ENCODE peak calls at places on chromosomes 7 and 10, in ten cellular contexts. M, N, E, C, J, L, S, Y, I and O are unnamed samples.

GRCh38 chr10:12483996-12484944 is 134.9 kb downstream of the CAMK1D start:
- DNase-seq in Y (no peak), L (no peak), S (no peak), N (peak), I (no peak), E (no peak), J (no peak), M (no peak), C (peak), O (no peak)

GRCh38 chr10:46523881-46524470 is 32.5 kb downstream of the GPRIN2 start:
- DNase-seq in S (no peak), J (no peak), M (peak), C (no peak), I (no peak), Y (no peak), N (no peak), L (peak), E (peak), O (no peak)

GRCh38 chr7:91266931-91267557 is 2.8 kb downstream of the FZD1 start:
- DNase-seq in L (no peak), E (no peak), I (no peak), N (no peak), J (no peak), Y (no peak), C (no peak), M (no peak), S (no peak), O (no peak)

GRCh38 chr7:2689343-2689847 is 1.4 kb downstream of the AMZ1 start:
- DNase-seq in L (no peak), J (no peak), N (no peak), M (no peak), C (no peak), Y (no peak), I (no peak), S (no peak), E (no peak), O (no peak)

GRCh38 chr7:136874393-136875032 is 6.1 kb downstream of the CHRM2 start:
- DNase-seq in L (no peak), Y (peak), E (no peak), S (no peak), I (no peak), C (peak), J (no peak), M (peak), N (peak), O (peak)

GRCh38 chr7:2436341-2437104 is 33.1 kb downstream of the CHST12 start:
- DNase-seq in N (no peak), S (no peak), E (no peak), C (no peak), J (no peak), M (no peak), I (peak), L (no peak), Y (no peak), O (no peak)

GRCh38 chr7:45000096-45001032 is at the start of gene CCM2:
- DNase-seq in M (peak), J (peak), E (no peak), C (peak), N (peak), S (no peak), Y (peak), L (peak), I (no peak), O (peak)

GRCh38 chr10:24485299-24485698 is 238.4 kb downstream of the ARHGAP21 start:
- DNase-seq in S (no peak), N (no peak), M (no peak), I (no peak), Y (no peak), E (no peak), L (no peak), J (no peak), C (no peak), O (no peak)

GRCh38 chr10:3222068-3222467 is 49.5 kb upstream of the PITRM1 start:
- DNase-seq in C (no peak), L (peak), E (peak), I (no peak), M (no peak), Y (no peak), N (peak), S (peak), J (no peak), O (peak)

GRCh38 chr7:157609516-157609915 is 272.7 kb downstream of the DNAJB6 start:
- DNase-seq in C (no peak), J (no peak), M (no peak), I (no peak), S (no peak), E (no peak), L (no peak), Y (no peak), N (no peak), O (no peak)

GRCh38 chr7:155965010-155965409 is 152.7 kb upstream of the SHH start:
- DNase-seq in M (peak), J (no peak), I (no peak), L (peak), S (no peak), C (no peak), Y (no peak), E (peak), N (no peak), O (no peak)

GRCh38 chr7:32275216-32275979 is 205.2 kb upstream of the PDE1C start:
- DNase-seq in C (no peak), M (peak), L (peak), E (no peak), J (no peak), Y (no peak), N (no peak), S (no peak), I (no peak), O (no peak)

GRCh38 chr7:128174391-128174790 is 66.7 kb upstream of the LEP start:
- DNase-seq in M (no peak), J (no peak), Y (no peak), E (no peak), N (peak), C (no peak), S (no peak), L (no peak), I (no peak), O (no peak)

GRCh38 chr10:80760914-80761371 is 223.2 kb downstream of the SH2D4B start:
- DNase-seq in C (no peak), I (no peak), M (no peak), E (no peak), N (no peak), S (no peak), L (no peak), Y (no peak), J (no peak), O (no peak)

GRCh38 chr10:69749180-69750010 is 52.3 kb upstream of the COL13A1 start:
- DNase-seq in C (peak), I (no peak), Y (no peak), N (no peak), E (peak), M (peak), J (no peak), S (no peak), L (peak), O (no peak)

GRCh38 chr10:72037266-72037665 is 51.1 kb downstream of the SPOCK2 start:
- DNase-seq in M (no peak), I (no peak), S (no peak), L (no peak), E (no peak), Y (no peak), N (no peak), C (no peak), J (no peak), O (no peak)

GRCh38 chr7:117458977-117459583 is 20.7 kb upstream of the CFTR start:
- DNase-seq in I (no peak), J (no peak), M (peak), L (peak), S (peak), Y (no peak), E (no peak), N (peak), C (peak), O (no peak)

GRCh38 chr10:14486777-14487510 is 156.2 kb upstream of the FRMD4A start:
- DNase-seq in C (no peak), N (peak), L (no peak), Y (no peak), J (no peak), I (no peak), S (no peak), E (no peak), M (peak), O (no peak)

GRCh38 chr10:93473804-93474472 is 8.2 kb downstream of the MYOF start:
- DNase-seq in J (no peak), L (no peak), S (no peak), I (no peak), E (no peak), M (peak), Y (no peak), C (no peak), N (no peak), O (no peak)

GRCh38 chr7:74069086-74069541 is 14.5 kb upstream of the LIMK1 start:
- DNase-seq in C (no peak), J (no peak), S (no peak), Y (no peak), M (no peak), L (no peak), N (no peak), I (no peak), E (no peak), O (no peak)

GRCh38 chr7:117395743-117396142 is 31.6 kb downstream of the ASZ1 start:
- DNase-seq in I (no peak), L (no peak), C (no peak), J (no peak), M (no peak), N (no peak), Y (no peak), S (no peak), E (no peak), O (no peak)

GRCh38 chr7:122143751-122144711 is at the start of gene AASS:
- DNase-seq in Y (peak), E (peak), C (peak), M (peak), N (peak), S (peak), I (peak), L (peak), J (peak), O (peak)

GRCh38 chr10:113099431-113100298 is 149.6 kb downstream of the TCF7L2 start:
- DNase-seq in C (no peak), E (no peak), L (no peak), I (no peak), J (no peak), M (no peak), Y (peak), S (no peak), N (peak), O (no peak)

GRCh38 chr10:133350283-133350949 is 3.2 kb downstream of the PRAP1 start:
- DNase-seq in E (no peak), I (no peak), N (no peak), M (no peak), Y (no peak), L (no peak), J (no peak), C (no peak), S (no peak), O (no peak)